ENCODE peak calls at places on chromosomes 5 and 9, in five cellular contexts. L is SJCRH30, Q is fibroblast of pulmonary artery, G is fibroblast of the aortic adventitia, W is HCT116. B is an unnamed sample.

GRCh38 chr5:156147948-156148285 is 179.0 kb upstream of the SGCD start:
- DNase-seq in Q (no peak), W (no peak), L (no peak), G (no peak), B (no peak)

GRCh38 chr5:44365351-44365750 is 23.9 kb downstream of the FGF10 start:
- DNase-seq in W (no peak), L (no peak), G (peak), Q (peak), B (peak)

GRCh38 chr5:12100542-12100941 is 196.3 kb upstream of the CTNND2 start:
- DNase-seq in Q (no peak), L (no peak), W (no peak), G (no peak), B (no peak)

GRCh38 chr5:164175083-164175482 is 669.7 kb downstream of the MAT2B start:
- DNase-seq in W (no peak), L (no peak), G (peak), Q (peak), B (no peak)

GRCh38 chr5:103041071-103041676 is 78.8 kb downstream of the GIN1 start:
- DNase-seq in W (peak), Q (peak), G (peak), L (peak), B (peak)

GRCh38 chr9:111992523-111992922 is 95.9 kb downstream of the UGCG start:
- DNase-seq in L (no peak), W (peak), G (peak), Q (peak), B (peak)

GRCh38 chr9:37309136-37309535 is 113.4 kb upstream of the GRHPR start:
- DNase-seq in W (no peak), G (no peak), Q (peak), L (peak), B (no peak)

GRCh38 chr5:86152988-86153560 is 464.7 kb upstream of the COX7C start:
- DNase-seq in G (no peak), L (no peak), Q (no peak), W (no peak), B (no peak)

GRCh38 chr5:82314964-82315728 is 37.0 kb upstream of the RPS23 start:
- DNase-seq in G (peak), W (no peak), Q (no peak), L (peak), B (no peak)

GRCh38 chr5:82308997-82309670 is 31.0 kb upstream of the RPS23 start:
- DNase-seq in L (no peak), G (no peak), W (no peak), Q (no peak), B (no peak)

GRCh38 chr5:82313016-82313415 is 34.9 kb upstream of the RPS23 start:
- DNase-seq in G (no peak), Q (peak), L (no peak), W (peak), B (no peak)

GRCh38 chr5:82308416-82308815 is 30.3 kb upstream of the RPS23 start:
- DNase-seq in W (no peak), Q (no peak), G (no peak), L (no peak), B (no peak)

DNA sequence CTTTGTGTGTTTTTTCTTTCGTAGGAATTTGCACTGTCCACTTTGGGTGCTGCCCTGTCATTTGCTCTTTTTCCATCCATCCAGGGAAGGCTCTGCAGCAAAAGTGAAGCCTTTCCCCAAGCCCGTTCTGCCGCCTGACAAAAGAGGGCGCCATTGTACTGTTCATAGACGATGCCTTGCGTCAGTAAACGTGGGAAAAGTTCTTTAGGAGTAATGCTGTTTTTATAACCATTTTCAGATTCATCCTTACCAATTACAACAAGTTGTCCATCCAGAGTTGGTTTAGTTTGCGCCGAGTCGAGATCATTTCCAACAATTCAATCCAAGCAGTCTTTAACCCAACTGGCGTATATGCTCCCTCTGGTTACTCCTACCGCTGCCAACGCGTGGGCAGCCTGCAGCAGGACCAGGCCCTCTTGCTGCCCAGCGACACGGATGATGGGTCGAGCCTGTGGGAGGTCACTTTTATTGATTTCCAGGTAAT is 34.3 kb upstream of the RPS23 start:
- DNase-seq in L (peak), G (peak), W (peak), Q (peak), B (peak)
- H3K4me3 ChIP-seq in L (no peak), G (no peak), W (no peak), Q (no peak), B (no peak)

DNA sequence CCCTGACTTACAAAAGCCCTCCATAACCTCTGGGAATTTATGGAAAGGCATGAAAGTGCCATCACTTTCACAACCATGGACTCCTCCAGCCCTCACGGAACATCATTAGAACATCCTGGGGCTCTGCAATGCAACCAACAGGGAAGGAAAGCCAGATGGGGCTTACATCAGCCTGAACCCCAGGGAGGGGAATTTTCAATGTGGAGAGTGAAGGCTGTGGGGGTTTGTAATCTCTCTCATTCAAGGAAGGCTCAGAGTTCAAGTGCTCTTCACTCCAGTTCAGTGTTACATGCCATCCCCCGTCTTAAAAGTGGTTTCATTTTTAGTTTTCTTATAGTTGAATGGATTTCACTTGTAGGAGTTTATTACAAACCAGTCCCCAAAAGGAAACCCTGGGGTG is 5.7 kb downstream of the SPRY4 start:
- DNase-seq in L (no peak), G (peak), W (no peak), Q (no peak), B (no peak)
- H3K4me3 ChIP-seq in L (no peak), G (peak), W (no peak), Q (peak), B (no peak)

DNA sequence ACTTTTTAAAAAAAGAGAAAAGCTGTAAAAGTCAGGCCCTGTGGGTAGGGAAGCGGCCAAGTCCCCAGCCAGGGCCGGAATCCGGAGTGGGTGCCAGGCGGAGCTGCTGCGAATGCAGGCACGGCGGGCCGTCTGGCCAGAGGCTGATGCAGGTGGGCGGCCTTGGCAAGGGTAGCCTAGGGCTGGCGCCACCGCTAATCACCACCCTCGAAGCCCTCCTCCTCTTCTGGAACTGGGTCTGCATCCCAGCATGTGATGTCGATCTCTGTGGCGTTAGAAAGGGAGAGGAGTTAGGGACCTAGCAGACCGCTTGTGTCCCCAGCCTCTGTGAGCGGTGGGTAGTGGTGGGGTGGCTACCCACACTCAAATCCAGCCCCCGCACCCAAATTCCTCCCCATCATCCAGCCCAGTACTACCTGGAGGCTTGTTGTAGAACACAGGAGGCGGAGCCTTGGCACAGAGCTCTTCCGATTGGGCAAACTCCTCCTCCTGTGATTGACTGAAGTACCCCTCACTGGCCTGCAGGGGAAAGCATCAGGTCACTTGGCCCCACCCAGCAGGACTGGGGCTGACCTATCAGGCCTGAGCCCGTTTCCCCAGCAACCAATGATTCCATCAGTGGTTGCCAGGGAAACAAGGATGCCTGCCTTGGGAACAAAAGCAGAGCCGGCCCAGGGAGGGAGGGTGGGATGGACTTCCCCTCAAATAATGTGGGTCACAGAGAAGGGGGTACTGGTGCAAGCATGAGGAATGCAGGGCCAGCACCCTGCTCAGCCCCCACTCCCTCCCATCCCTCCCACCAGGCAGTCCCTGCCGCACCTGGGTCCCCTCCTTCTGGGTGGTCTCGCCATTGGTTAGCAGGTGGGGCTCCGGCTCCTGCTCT is 10.9 kb downstream of the PRR7 start:
- DNase-seq in L (peak), W (peak), Q (peak), G (peak), B (peak)
- H3K4me3 ChIP-seq in L (no peak), W (no peak), Q (no peak), G (no peak), B (no peak)

GRCh38 chr9:101435601-101436079 is at the start of gene ALDOB:
- DNase-seq in L (no peak), W (no peak), G (no peak), Q (no peak), B (no peak)
- H3K4me3 ChIP-seq in L (no peak), W (no peak), G (no peak), Q (no peak), B (no peak)

DNA sequence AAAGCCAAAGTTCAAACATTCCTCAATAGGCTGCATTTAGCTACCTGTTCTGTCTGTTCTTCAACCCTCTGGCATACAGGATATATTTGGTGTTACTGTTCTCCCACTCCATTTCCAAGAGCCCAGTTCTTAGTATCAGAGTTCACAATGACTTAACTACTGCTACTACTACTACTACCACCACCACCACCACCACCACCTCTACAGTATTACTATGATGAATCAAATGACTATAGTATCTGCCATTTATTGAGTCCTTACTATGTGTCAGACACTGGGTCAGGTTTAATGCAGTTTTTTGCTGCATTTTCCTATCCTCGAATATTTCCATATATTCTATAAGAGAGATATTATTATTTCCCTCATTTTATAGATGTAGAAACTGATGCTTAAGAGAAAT is 937 bp upstream of the CD180 start:
- DNase-seq in W (no peak), Q (no peak), L (no peak), G (no peak), B (no peak)
- H3K4me3 ChIP-seq in W (no peak), Q (no peak), L (no peak), G (no peak), B (no peak)

DNA sequence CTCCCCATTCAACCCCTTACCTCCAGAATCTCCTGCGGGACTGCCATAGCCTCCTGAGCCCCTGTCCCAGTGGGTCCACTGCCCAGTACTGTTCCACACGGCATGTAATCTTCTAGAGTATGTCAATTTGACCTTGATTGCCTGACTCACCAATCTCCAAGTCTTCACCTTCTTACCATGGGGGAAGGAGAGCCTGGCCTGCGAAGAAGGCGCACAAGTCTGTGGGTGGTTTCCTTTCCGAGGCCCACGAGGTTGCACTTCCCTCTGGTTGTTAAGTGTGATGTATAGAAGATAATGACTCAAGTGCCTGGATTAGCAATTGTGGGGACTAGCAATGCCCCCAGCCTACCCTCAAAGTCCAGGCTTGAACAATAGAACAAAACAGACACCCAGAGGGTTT is 8.1 kb upstream of the TENT4A start:
- DNase-seq in Q (no peak), L (no peak), G (no peak), W (no peak), B (no peak)
- H3K4me3 ChIP-seq in Q (no peak), L (no peak), G (no peak), W (no peak), B (no peak)

GRCh38 chr5:128538249-128539037 is 398 bp upstream of the FBN2 start:
- DNase-seq in G (peak), W (no peak), L (peak), Q (peak), B (no peak)
- H3K4me3 ChIP-seq in G (peak), W (no peak), L (peak), Q (peak), B (peak)

GRCh38 chr5:141342773-141343172 is 856 bp upstream of the PCDHGA3 start:
- DNase-seq in W (no peak), G (no peak), Q (no peak), L (no peak), B (no peak)

GRCh38 chr5:141343242-141343952 is at the start of gene PCDHGA3:
- DNase-seq in L (peak), W (no peak), Q (peak), G (peak), B (no peak)

GRCh38 chr5:141345327-141345726 is 1.7 kb downstream of the PCDHGA3 start:
- DNase-seq in G (no peak), W (no peak), Q (no peak), L (no peak), B (no peak)

GRCh38 chr5:141338538-141339306 is at the start of gene PCDHGA2:
- DNase-seq in L (peak), W (no peak), Q (peak), G (peak), B (no peak)

GRCh38 chr5:141343953-141344463 is 379 bp downstream of the PCDHGA3 start:
- DNase-seq in Q (no peak), W (no peak), L (no peak), G (no peak), B (no peak)
- H3K4me3 ChIP-seq in Q (peak), W (no peak), L (no peak), G (peak), B (peak)

B was measured in epithelial cell of proximal tubule.